ENCODE peak calls at places on chromosomes 2 and 18, in ten cellular contexts. D is tibial nerve, P is transverse colon, Y is sigmoid colon, X is A549, T is stomach, U is K562, F is suprapubic skin, E is GM12878, B is H1. J is an unnamed sample.
A peak's percentile ranks its signal among the peaks of the same experiment; 100 is the strongest.

GRCh38 chr18:63043516-63043915 is 276.1 kb downstream of the BCL2 start:
- DNase-seq in D (no peak), P (no peak), Y (no peak), X (no peak), T (no peak), U (no peak), F (no peak), E (no peak), B (no peak), J (no peak)

GRCh38 chr2:23628926-23629325 is 243.9 kb downstream of the KLHL29 start:
- DNase-seq in D (no peak), P (no peak), Y (no peak), X (no peak), T (no peak), U (no peak), F (no peak), E (no peak), B (no peak), J (no peak)

GRCh38 chr2:526918-527317 is 150.3 kb downstream of the TMEM18 start:
- DNase-seq in D (no peak), P (no peak), Y (no peak), X (no peak), T (no peak), U (no peak), F (no peak), E (no peak), B (no peak), J (no peak)

GRCh38 chr2:58239243-58239642 is 1.9 kb downstream of the FANCL start:
- DNase-seq in D (no peak), P (no peak), Y (no peak), X (no peak), T (no peak), U (no peak), F (no peak), E (no peak), B (no peak), J (no peak)

GRCh38 chr18:57434177-57434535 is 1.0 kb upstream of the ONECUT2 start:
- DNase-seq in D (no peak), P (no peak), Y (no peak), X (peak; percentile 13), T (no peak), U (no peak), F (no peak), E (no peak), B (no peak), J (no peak)

GRCh38 chr2:152715112-152715511 is 2.1 kb downstream of the PRPF40A start:
- DNase-seq in D (no peak), P (no peak), Y (no peak), X (no peak), T (no peak), U (no peak), F (no peak), E (no peak), B (no peak), J (no peak)

GRCh38 chr2:165593081-165593480 is 123.6 kb downstream of the CSRNP3 start:
- DNase-seq in D (no peak), P (no peak), Y (no peak), X (no peak), T (no peak), U (no peak), F (no peak), E (no peak), B (no peak), J (no peak)

GRCh38 chr2:62398295-62398855 is 107.6 kb downstream of the TMEM17 start:
- DNase-seq in D (no peak), P (no peak), Y (no peak), X (no peak), T (no peak), U (no peak), F (no peak), E (no peak), B (no peak), J (no peak)

GRCh38 chr2:183060500-183061231 is 17.9 kb upstream of the DUSP19 start:
- DNase-seq in D (no peak), P (no peak), Y (no peak), X (no peak), T (peak; percentile 34), U (no peak), F (no peak), E (no peak), B (no peak), J (no peak)

GRCh38 chr18:48820483-48821250 is 130.1 kb downstream of the SMAD7 start:
- DNase-seq in D (no peak), P (peak; percentile 5), Y (peak; percentile 47), X (no peak), T (peak; percentile 15), U (no peak), F (peak; percentile 53), E (peak; percentile 93), B (no peak), J (peak; percentile 24)

GRCh38 chr18:50126466-50126865 is 68.5 kb downstream of the MYO5B start:
- DNase-seq in D (no peak), P (no peak), Y (no peak), X (no peak), T (no peak), U (no peak), F (no peak), E (no peak), B (no peak), J (no peak)

DNA sequence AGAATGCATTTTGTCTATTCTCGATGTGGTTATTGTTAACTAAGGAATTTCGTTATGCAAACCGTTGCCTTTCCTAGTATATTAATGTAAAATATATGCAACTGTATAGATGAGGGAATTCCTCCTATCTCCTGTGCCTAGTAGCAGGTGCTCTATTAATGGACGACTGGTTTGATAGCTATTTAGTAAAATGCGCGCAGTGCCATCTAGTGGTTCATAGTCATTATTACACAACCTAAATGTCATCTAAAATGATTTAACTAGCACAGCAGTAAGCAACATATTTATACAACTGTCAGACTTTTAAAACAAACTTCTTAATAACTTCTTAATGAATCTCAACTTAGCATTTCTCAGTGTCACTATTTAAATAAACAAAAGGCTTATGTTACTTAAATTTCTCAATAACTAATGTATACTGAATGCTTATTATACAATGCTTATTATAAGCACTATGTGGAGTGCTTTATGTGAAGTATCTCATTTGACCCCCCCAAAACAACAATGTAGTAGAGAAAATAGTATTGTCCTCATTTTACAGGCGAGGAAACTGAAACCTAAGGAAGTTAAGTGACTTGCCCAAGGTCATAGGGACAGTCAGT is 77.9 kb downstream of the DTNA start:
- DNase-seq in D (no peak), P (peak; percentile 23), Y (no peak), X (peak; percentile 56), T (peak; percentile 41), U (peak; percentile 69), F (no peak), E (peak; percentile 11), B (no peak), J (no peak)
- TF ChIP-seq EP300 in D (no peak), P (no peak), Y (no peak), X (no peak), T (no peak), U (no peak), F (no peak), E (no peak), B (no peak), J (no peak)

GRCh38 chr2:207901847-207902246 is 123.5 kb downstream of the PLEKHM3 start:
- DNase-seq in D (no peak), P (no peak), Y (no peak), X (no peak), T (no peak), U (no peak), F (no peak), E (no peak), B (no peak), J (no peak)

GRCh38 chr2:207902822-207903221 is 122.5 kb downstream of the PLEKHM3 start:
- DNase-seq in D (no peak), P (no peak), Y (no peak), X (no peak), T (no peak), U (no peak), F (no peak), E (no peak), B (no peak), J (no peak)

GRCh38 chr2:207903236-207903635 is 122.1 kb downstream of the PLEKHM3 start:
- DNase-seq in D (no peak), P (no peak), Y (no peak), X (no peak), T (no peak), U (no peak), F (no peak), E (no peak), B (no peak), J (no peak)

GRCh38 chr2:207901401-207901800 is 123.9 kb downstream of the PLEKHM3 start:
- DNase-seq in D (no peak), P (no peak), Y (no peak), X (no peak), T (no peak), U (no peak), F (no peak), E (no peak), B (no peak), J (no peak)

DNA sequence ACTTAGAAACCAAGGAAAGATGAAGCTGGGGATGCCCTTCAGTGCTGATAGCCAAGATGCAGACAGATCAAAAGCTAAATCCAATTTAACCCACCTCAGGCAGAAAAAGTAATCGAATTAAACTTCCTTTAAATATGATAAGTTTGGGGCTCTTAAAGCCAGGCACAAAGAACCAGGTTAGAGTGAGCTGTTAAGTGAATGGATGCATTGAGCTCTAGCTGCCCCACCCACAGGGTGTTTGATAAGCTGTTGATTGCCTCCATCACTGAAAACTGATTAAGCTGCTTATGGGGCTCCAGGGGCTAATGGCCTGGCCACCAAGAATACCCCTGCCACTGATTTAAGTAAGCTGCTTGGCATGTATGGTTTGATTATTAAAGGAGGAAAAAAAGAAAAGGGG is 119.8 kb downstream of the PLEKHM3 start:
- DNase-seq in D (no peak), P (no peak), Y (no peak), X (no peak), T (no peak), U (no peak), F (no peak), E (no peak), B (no peak), J (no peak)
- H3K27ac ChIP-seq in D (no peak overlapping the region), P (no peak overlapping the region), Y (no peak overlapping the region), X (no peak overlapping the region), T (no peak overlapping the region), U (no peak overlapping the region), F (no peak overlapping the region), E (no peak overlapping the region), B (no peak overlapping the region), J (no peak overlapping the region)

GRCh38 chr2:110679337-110679707 is 1.5 kb upstream of the BUB1 start:
- DNase-seq in D (no peak), P (no peak), Y (no peak), X (no peak), T (no peak), U (peak; percentile 80), F (no peak), E (no peak), B (no peak), J (peak; percentile 58)
- TF ChIP-seq POLR2A in D (no peak), P (no peak), Y (no peak), X (no peak), T (no peak), U (no peak), F (no peak), E (no peak), B (no peak), J (no peak)

DNA sequence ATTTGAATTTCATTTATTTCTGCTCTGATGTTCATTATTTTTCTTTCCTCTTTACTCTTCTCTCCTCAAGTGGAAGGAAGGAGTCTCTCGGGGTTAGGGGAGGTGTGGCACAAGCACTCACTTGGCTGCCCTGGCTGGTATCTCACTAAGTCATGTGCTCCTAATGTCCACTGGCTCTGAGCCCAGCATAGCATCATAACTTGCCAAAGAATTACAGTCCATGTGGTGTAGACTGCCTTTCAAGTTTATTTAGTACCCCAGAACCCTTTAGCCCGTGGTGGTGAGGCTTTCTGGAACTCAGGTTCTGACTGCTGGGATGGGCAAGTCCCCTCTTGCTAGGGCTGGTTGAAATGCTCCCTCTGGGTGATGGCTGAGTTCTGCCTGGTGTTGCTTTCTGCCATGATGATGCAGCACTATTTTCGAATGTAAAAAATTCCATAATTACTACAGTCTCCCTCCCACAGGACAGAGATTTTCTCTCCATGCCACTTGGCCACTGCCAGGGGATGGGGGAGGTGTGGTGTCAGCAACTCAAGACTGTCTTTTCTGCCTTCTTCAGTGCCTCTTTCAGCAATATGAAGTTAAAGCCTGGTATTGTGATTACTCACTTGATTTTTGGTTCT is 22.2 kb downstream of the SPAG16 start:
- DNase-seq in D (no peak), P (peak; percentile 28), Y (no peak), X (peak; percentile 52), T (peak; percentile 44), U (no peak), F (no peak), E (no peak), B (no peak), J (no peak)
- TF ChIP-seq EP300 in D (no peak), P (no peak), Y (no peak), X (no peak), T (no peak), U (no peak), F (no peak), E (no peak), B (no peak), J (no peak)

J was measured in ovary.